ENCODE peak calls at places on chromosomes 16 and 17, in seven cellular contexts. W is CD4-positive, alpha-beta T cell; R is T follicular helper cell; O is nucleus accumbens; F is left cardiac atrium; I is HTR-8/SVneo; V is LHCN-M2. S is an unnamed sample.

GRCh38 chr17:64123114-64123513 is 6.8 kb downstream of the ERN1 start:
- DNase-seq in W (no peak), R (no peak), O (no peak), F (no peak), I (no peak), V (no peak), S (no peak)

GRCh38 chr16:7206469-7206868 is 126.2 kb upstream of the RBFOX1 start:
- DNase-seq in W (no peak), R (no peak), O (no peak), F (no peak), I (no peak), V (no peak), S (no peak)

GRCh38 chr16:19517424-19518089 is 4.3 kb downstream of the GDE1 start:
- DNase-seq in W (no peak), R (no peak), O (no peak), F (no peak), I (no peak), V (peak), S (no peak)

GRCh38 chr17:42845918-42846593 is 1.7 kb downstream of the AOC2 start:
- DNase-seq in W (no peak), R (no peak), O (no peak), F (no peak), I (no peak), V (peak), S (no peak)

GRCh38 chr17:80095038-80095843 is 6.1 kb upstream of the GAA start:
- DNase-seq in W (no peak), R (no peak), O (no peak), F (no peak), I (no peak), V (no peak), S (no peak)

GRCh38 chr16:72122916-72123315 is 29.3 kb downstream of the DHX38 start:
- DNase-seq in W (no peak), R (no peak), O (no peak), F (no peak), I (no peak), V (no peak), S (no peak)

GRCh38 chr17:82881900-82882714 is 42.3 kb upstream of the ZNF750 start:
- DNase-seq in W (no peak), R (no peak), O (no peak), F (peak), I (no peak), V (no peak), S (no peak)

GRCh38 chr16:52569296-52569695 is 22.4 kb upstream of the TOX3 start:
- DNase-seq in W (no peak), R (no peak), O (no peak), F (no peak), I (no peak), V (no peak), S (no peak)

GRCh38 chr17:62827722-62828498 is 19.8 kb upstream of the MARCHF10 start:
- DNase-seq in W (no peak), R (no peak), O (no peak), F (no peak), I (no peak), V (peak), S (no peak)

GRCh38 chr16:70635356-70636016 is 10.9 kb upstream of the IL34 start:
- DNase-seq in W (no peak), R (no peak), O (no peak), F (peak), I (no peak), V (peak), S (no peak)

GRCh38 chr17:17729620-17730249 is 48.5 kb downstream of the RAI1 start:
- DNase-seq in W (peak), R (peak), O (peak), F (no peak), I (peak), V (no peak), S (no peak)

GRCh38 chr17:71402007-71402406 is 718.8 kb upstream of the SOX9 start:
- DNase-seq in W (no peak), R (no peak), O (no peak), F (no peak), I (no peak), V (no peak), S (no peak)

GRCh38 chr17:38451840-38452529 is 23.7 kb downstream of the ARHGAP23 start:
- DNase-seq in W (no peak), R (no peak), O (no peak), F (peak), I (peak), V (peak), S (peak)

GRCh38 chr16:29644338-29644857 is 18.6 kb upstream of the SPN start:
- DNase-seq in W (no peak), R (no peak), O (no peak), F (no peak), I (no peak), V (no peak), S (no peak)

GRCh38 chr16:946048-946395 is 24.8 kb downstream of the LMF1 start:
- DNase-seq in W (no peak), R (no peak), O (no peak), F (no peak), I (no peak), V (no peak), S (no peak)

GRCh38 chr16:23357761-23358290 is 55.7 kb downstream of the SCNN1B start:
- DNase-seq in W (no peak), R (no peak), O (no peak), F (no peak), I (no peak), V (no peak), S (no peak)

GRCh38 chr16:81521141-81521626 is 76.6 kb downstream of the CMIP start:
- DNase-seq in W (peak), R (peak), O (peak), F (no peak), I (no peak), V (no peak), S (peak)

GRCh38 chr16:57525761-57526160 is 10.6 kb downstream of the CCDC102A start:
- DNase-seq in W (no peak), R (no peak), O (no peak), F (no peak), I (no peak), V (no peak), S (no peak)

GRCh38 chr17:81545160-81545949 is 6.8 kb downstream of the FAAP100 start:
- DNase-seq in W (no peak), R (no peak), O (no peak), F (no peak), I (no peak), V (no peak), S (no peak)

GRCh38 chr16:69724981-69725479 is 1.3 kb downstream of the NQO1 start:
- DNase-seq in W (no peak), R (no peak), O (no peak), F (no peak), I (no peak), V (peak), S (no peak)

S was measured in glutamatergic neuron.